ENCODE peak calls at places on chromosomes 6 and 20, in ten cellular contexts. I is aorta, K is HCEC 1CT, J is LHCN-M2, F is hypothalamus, B is brain microvascular endothelial cell, G is mesenchymal stem cell, C is NCI-H345, R is neural crest cell, Y is SW480. S is an unnamed sample.

GRCh38 chr6:786946-787763 is 94.2 kb upstream of the EXOC2 start:
- DNase-seq in K (no peak), C (no peak), F (no peak), Y (no peak), I (no peak), B (no peak), G (peak), J (peak), R (no peak), S (no peak)

GRCh38 chr6:154460306-154461071 is 50.0 kb downstream of the CNKSR3 start:
- DNase-seq in C (peak), G (peak), I (no peak), F (no peak), J (peak), Y (no peak), B (peak), R (no peak), K (peak), S (peak)

GRCh38 chr20:13284830-13285229 is 63.8 kb downstream of the ISM1 start:
- DNase-seq in Y (no peak), K (no peak), J (no peak), F (no peak), B (no peak), I (no peak), C (no peak), R (no peak), G (no peak), S (no peak)

GRCh38 chr6:152268846-152269442 is 368.2 kb downstream of the SYNE1 start:
- DNase-seq in K (peak), G (peak), C (no peak), R (no peak), J (peak), F (no peak), B (no peak), Y (no peak), I (no peak), S (no peak)

GRCh38 chr20:12289476-12289875 is 371.8 kb downstream of the BTBD3 start:
- DNase-seq in R (no peak), J (no peak), F (no peak), C (no peak), K (no peak), Y (no peak), I (no peak), B (no peak), G (no peak), S (no peak)

GRCh38 chr20:46317685-46318177 is 9.4 kb upstream of the CDH22 start:
- DNase-seq in R (no peak), G (no peak), K (no peak), B (no peak), Y (no peak), I (no peak), J (no peak), F (no peak), C (no peak), S (no peak)

GRCh38 chr6:149567194-149567586 is 1.0 kb downstream of the GINM1 start:
- DNase-seq in Y (no peak), R (no peak), J (no peak), I (no peak), C (no peak), G (no peak), K (no peak), B (no peak), F (no peak), S (no peak)

GRCh38 chr6:106895703-106896040 is 78.9 kb downstream of the CD24 start:
- DNase-seq in R (no peak), J (no peak), I (no peak), K (no peak), Y (no peak), B (no peak), F (no peak), C (no peak), G (no peak), S (no peak)

GRCh38 chr6:17687136-17687535 is 19.6 kb downstream of the NUP153 start:
- DNase-seq in B (no peak), G (no peak), K (no peak), Y (no peak), I (no peak), F (no peak), C (no peak), R (no peak), J (no peak), S (no peak)

GRCh38 chr6:86030875-86031274 is 388.2 kb upstream of the SYNCRIP start:
- DNase-seq in J (no peak), C (no peak), G (no peak), F (no peak), I (no peak), K (no peak), B (no peak), Y (peak), R (no peak), S (no peak)

GRCh38 chr20:47358672-47359532 is 2.4 kb upstream of the ZMYND8 start:
- DNase-seq in Y (peak), F (peak), G (peak), J (peak), C (peak), R (no peak), B (peak), K (peak), I (no peak), S (peak)

GRCh38 chr6:158772851-158773371 is 46.3 kb downstream of the EZR start:
- DNase-seq in Y (peak), B (no peak), J (peak), R (no peak), I (no peak), F (no peak), K (no peak), G (peak), C (no peak), S (peak)

GRCh38 chr20:61942526-61942925 is 123.2 kb downstream of the TAF4 start:
- DNase-seq in K (no peak), C (no peak), B (no peak), G (no peak), Y (no peak), J (no peak), R (no peak), I (peak), F (no peak), S (no peak)

GRCh38 chr20:36197271-36197670 is 39.0 kb upstream of the AAR2 start:
- DNase-seq in F (no peak), Y (no peak), I (no peak), G (no peak), K (no peak), J (no peak), R (no peak), B (no peak), C (no peak), S (no peak)

GRCh38 chr6:35511980-35512379 is 716 bp downstream of the TULP1 start:
- DNase-seq in K (no peak), C (no peak), R (no peak), F (no peak), B (no peak), J (no peak), I (no peak), Y (no peak), G (no peak), S (no peak)

GRCh38 chr6:45047573-45047972 is 280.6 kb upstream of the RUNX2 start:
- DNase-seq in I (no peak), F (no peak), G (no peak), K (no peak), C (no peak), B (no peak), R (no peak), Y (no peak), J (no peak), S (no peak)

S was measured in GM03348.